ENCODE peak calls at places on chromosomes 6 and 20, in six cellular contexts. N is K562, T is HCT116, H is HepG2, X is GM12878, D is H1. Q is an unnamed sample.

GRCh38 chr6:110617057-110617456 is 140.6 kb upstream of the SLC22A16 start:
- DNase-seq in N (no peak), T (no peak), H (no peak), X (peak; percentile 53), D (no peak), Q (no peak)

GRCh38 chr20:63743210-63743970 is 3.8 kb downstream of the SLC2A4RG start:
- DNase-seq in N (no peak), T (no peak), H (no peak), X (no peak), D (no peak), Q (no peak)

GRCh38 chr20:24721891-24722530 is 227.1 kb upstream of the CST7 start:
- DNase-seq in N (no peak), T (no peak), H (no peak), X (no peak), D (peak; percentile 28), Q (no peak)

GRCh38 chr20:5136096-5136495 is 9.3 kb downstream of the CDS2 start:
- DNase-seq in N (no peak), T (no peak), H (no peak), X (no peak), D (no peak), Q (no peak)

GRCh38 chr6:8240316-8240715 is 138.0 kb upstream of the EEF1E1 start:
- DNase-seq in N (no peak), T (no peak), H (no peak), X (no peak), D (no peak), Q (no peak)

GRCh38 chr6:147195510-147195909 is 8.7 kb upstream of the STXBP5 start:
- DNase-seq in N (no peak), T (no peak), H (no peak), X (no peak), D (no peak), Q (no peak)

GRCh38 chr6:3715285-3715684 is 36.2 kb downstream of the PXDC1 start:
- DNase-seq in N (no peak), T (no peak), H (no peak), X (no peak), D (no peak), Q (no peak)

GRCh38 chr6:11215773-11216172 is 16.7 kb downstream of the NEDD9 start:
- DNase-seq in N (no peak), T (no peak), H (no peak), X (no peak), D (no peak), Q (no peak)

GRCh38 chr6:152091201-152091600 is 283.7 kb downstream of the ESR1 start:
- DNase-seq in N (no peak), T (no peak), H (no peak), X (no peak), D (no peak), Q (no peak)

GRCh38 chr20:57993738-57994431 is 234.6 kb downstream of the ANKRD60 start:
- DNase-seq in N (no peak), T (no peak), H (no peak), X (no peak), D (no peak), Q (no peak)

GRCh38 chr6:148885154-148885870 is 138.5 kb downstream of the UST start:
- DNase-seq in N (no peak), T (no peak), H (no peak), X (no peak), D (no peak), Q (no peak)

GRCh38 chr6:107823047-107823557 is 1.0 kb downstream of the SCML4 start:
- DNase-seq in N (no peak), T (no peak), H (no peak), X (no peak), D (no peak), Q (no peak)

GRCh38 chr20:51531141-51531710 is 11.3 kb downstream of the NFATC2 start:
- DNase-seq in N (no peak), T (peak; percentile 76), H (no peak), X (no peak), D (no peak), Q (no peak)

GRCh38 chr6:76774750-76775396 is 688.4 kb downstream of the HTR1B start:
- DNase-seq in N (no peak), T (no peak), H (no peak), X (no peak), D (no peak), Q (no peak)

GRCh38 chr6:83126807-83127206 is 59.3 kb downstream of the DOP1A start:
- DNase-seq in N (no peak), T (no peak), H (no peak), X (no peak), D (no peak), Q (no peak)

GRCh38 chr6:7106752-7107577 is 796 bp upstream of the RREB1 start:
- DNase-seq in N (peak; percentile 87), T (no peak), H (no peak), X (no peak), D (peak; percentile 70), Q (no peak)

GRCh38 chr20:38466171-38466570 is 6.5 kb upstream of the RALGAPB start:
- DNase-seq in N (no peak), T (no peak), H (no peak), X (no peak), D (no peak), Q (no peak)

GRCh38 chr20:1144401-1145172 is 26.2 kb downstream of the PSMF1 start:
- DNase-seq in N (no peak), T (no peak), H (no peak), X (no peak), D (no peak), Q (no peak)

GRCh38 chr6:131574686-131575085 is 1.7 kb downstream of the ARG1 start:
- DNase-seq in N (no peak), T (no peak), H (no peak), X (no peak), D (no peak), Q (no peak)

GRCh38 chr20:539236-539635 is 4.4 kb downstream of the CSNK2A1 start:
- DNase-seq in N (no peak), T (no peak), H (no peak), X (no peak), D (no peak), Q (no peak)

GRCh38 chr20:58542411-58543095 is 27.4 kb upstream of the APCDD1L start:
- DNase-seq in N (peak; percentile 26), T (peak; percentile 7), H (no peak), X (no peak), D (peak; percentile 40), Q (no peak)

GRCh38 chr6:154909821-154910220 is 85.3 kb upstream of the TIAM2 start:
- DNase-seq in N (no peak), T (no peak), H (no peak), X (no peak), D (no peak), Q (no peak)
- TF ChIP-seq ZNF274 in N (no peak), T (no peak), H (no peak), X (no peak), D (no peak), Q (no peak)

GRCh38 chr6:31038559-31038958 is 28.3 kb downstream of the MUC22 start:
- DNase-seq in N (no peak), T (no peak), H (no peak), X (no peak), D (no peak), Q (no peak)

GRCh38 chr6:31041372-31041974 is 31.2 kb downstream of the MUC22 start:
- DNase-seq in N (no peak), T (no peak), H (peak; percentile 67), X (no peak), D (no peak), Q (no peak)

GRCh38 chr6:31048090-31048489 is 37.8 kb downstream of the MUC22 start:
- DNase-seq in N (no peak), T (no peak), H (no peak), X (no peak), D (no peak), Q (no peak)

GRCh38 chr6:31037692-31038091 is 27.4 kb downstream of the MUC22 start:
- DNase-seq in N (no peak), T (no peak), H (no peak), X (no peak), D (no peak), Q (no peak)

GRCh38 chr6:31042801-31043200 is 32.5 kb downstream of the MUC22 start:
- DNase-seq in N (peak; percentile 54), T (peak; percentile 74), H (peak; percentile 56), X (no peak), D (peak; percentile 60), Q (peak; percentile 25)
- TF ChIP-seq YY1 in N (no peak), T (no peak), H (no peak), X (no peak), D (no peak), Q (no peak)

GRCh38 chr20:49281913-49282467 is 4.1 kb upstream of the ZNFX1 start:
- DNase-seq in N (no peak), T (no peak), H (no peak), X (no peak), D (no peak), Q (no peak)

GRCh38 chr20:49283176-49283702 is 5.4 kb upstream of the ZNFX1 start:
- DNase-seq in N (no peak), T (no peak), H (no peak), X (no peak), D (no peak), Q (no peak)

GRCh38 chr20:49283703-49284625 is 6.1 kb upstream of the ZNFX1 start:
- DNase-seq in N (no peak), T (no peak), H (peak; percentile 48), X (no peak), D (no peak), Q (no peak)

GRCh38 chr20:49281059-49281912 is 3.4 kb upstream of the ZNFX1 start:
- DNase-seq in N (peak; percentile 63), T (no peak), H (peak; percentile 90), X (no peak), D (no peak), Q (no peak)

DNA sequence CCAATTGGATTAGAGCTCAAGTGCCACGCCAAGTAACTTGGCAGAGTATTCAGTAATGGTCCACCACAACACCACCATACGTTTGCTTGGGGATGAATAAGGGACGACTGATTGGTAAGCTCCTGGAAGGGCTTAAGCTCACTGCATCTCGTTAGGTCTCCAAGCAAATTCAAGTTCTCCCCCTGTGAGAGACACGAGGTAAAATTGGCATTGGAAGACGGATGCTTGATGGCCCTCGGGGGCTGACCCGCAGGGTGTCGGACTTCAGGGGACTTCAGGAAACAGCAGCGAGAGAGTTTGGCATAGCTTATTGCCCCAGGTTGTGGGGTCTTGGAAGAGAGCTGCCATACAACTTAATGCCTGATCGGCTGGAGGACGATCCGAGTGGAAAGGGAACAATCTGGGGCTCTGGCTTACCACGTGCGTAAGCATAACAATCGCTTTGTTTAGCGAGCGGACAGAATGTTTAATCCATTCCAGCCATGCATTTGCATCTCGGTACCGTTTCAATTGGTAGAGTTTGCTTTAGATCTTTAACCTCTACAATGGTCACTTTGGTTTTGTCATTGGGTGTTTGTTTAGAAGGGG is 4.8 kb upstream of the ZNFX1 start:
- DNase-seq in N (no peak), T (no peak), H (no peak), X (no peak), D (no peak), Q (no peak)
- H3K4me1 ChIP-seq in N (peaks cover 45% of the 10 kb centered on the region), T (peaks cover 47% of the 10 kb centered on the region), H (peaks cover 80% of the 10 kb centered on the region), X (peaks cover 7% of the 10 kb centered on the region), D (peaks cover 3% of the 10 kb centered on the region), Q (no peaks in the 10 kb centered on the region)

GRCh38 chr20:11080776-11081406 is 407.1 kb upstream of the JAG1 start:
- DNase-seq in N (no peak), T (no peak), H (no peak), X (no peak), D (no peak), Q (no peak)

GRCh38 chr20:11083841-11084240 is 410.0 kb upstream of the JAG1 start:
- DNase-seq in N (no peak), T (no peak), H (no peak), X (no peak), D (no peak), Q (no peak)

GRCh38 chr20:11080010-11080409 is 406.2 kb upstream of the JAG1 start:
- DNase-seq in N (no peak), T (no peak), H (no peak), X (no peak), D (no peak), Q (no peak)

GRCh38 chr20:11084508-11084907 is 410.7 kb upstream of the JAG1 start:
- DNase-seq in N (no peak), T (no peak), H (no peak), X (no peak), D (no peak), Q (no peak)
- TF ChIP-seq ZNF274 in N (no peak), T (no peak), H (no peak), X (no peak), D (no peak), Q (no peak)